ENCODE peak calls at places on chromosome 6, in four cellular contexts. T, F, L and S are unnamed samples.

GRCh38 chr6:66057034-66057433 is 350.0 kb upstream of the EYS start:
- DNase-seq in T (no peak), F (no peak), L (no peak), S (no peak)

GRCh38 chr6:43221046-43221773 is 8.1 kb downstream of the DNPH1 start:
- DNase-seq in T (no peak), F (peak; percentile 35), L (no peak), S (no peak)

GRCh38 chr6:3871511-3871910 is 22.3 kb downstream of the FAM50B start:
- DNase-seq in T (no peak), F (no peak), L (no peak), S (no peak)

GRCh38 chr6:108622601-108623335 is 62.1 kb downstream of the FOXO3 start:
- DNase-seq in T (peak; percentile 87), F (peak; percentile 80), L (peak; percentile 95), S (peak; percentile 74)

GRCh38 chr6:23262864-23263263 is 693.5 kb downstream of the HDGFL1 start:
- DNase-seq in T (no peak), F (no peak), L (no peak), S (no peak)

GRCh38 chr6:165292657-165293056 is 16.7 kb downstream of the C6orf118 start:
- DNase-seq in T (no peak), F (no peak), L (no peak), S (no peak)

GRCh38 chr6:105432797-105433196 is 29.9 kb upstream of the PREP start:
- DNase-seq in T (peak; percentile 82), F (no peak), L (peak; percentile 87), S (peak; percentile 71)

GRCh38 chr6:53744321-53744720 is 50.5 kb upstream of the LRRC1 start:
- DNase-seq in T (no peak), F (no peak), L (no peak), S (no peak)

GRCh38 chr6:106858653-106859092 is 115.9 kb downstream of the CD24 start:
- DNase-seq in T (peak; percentile 13), F (no peak), L (no peak), S (no peak)

GRCh38 chr6:78533426-78533825 is 333.9 kb upstream of the IRAK1BP1 start:
- DNase-seq in T (no peak), F (no peak), L (peak; percentile 56), S (no peak)

GRCh38 chr6:29631860-29632731 is 887 bp downstream of the GABBR1 start:
- DNase-seq in T (no peak), F (peak; percentile 91), L (peak; percentile 51), S (no peak)

GRCh38 chr6:80331522-80331921 is 225.1 kb downstream of the BCKDHB start:
- DNase-seq in T (no peak), F (no peak), L (no peak), S (no peak)

GRCh38 chr6:157711060-157711459 is 112.0 kb upstream of the SNX9 start:
- DNase-seq in T (no peak), F (no peak), L (no peak), S (no peak)

GRCh38 chr6:146149770-146150169 is 120.9 kb downstream of the GRM1 start:
- DNase-seq in T (no peak), F (no peak), L (no peak), S (no peak)

GRCh38 chr6:39416728-39417127 is 94.2 kb upstream of the KCNK16 start:
- DNase-seq in T (peak; percentile 83), F (no peak), L (peak; percentile 69), S (peak; percentile 51)

GRCh38 chr6:146312606-146313005 is 231.0 kb upstream of the RAB32 start:
- DNase-seq in T (no peak), F (no peak), L (no peak), S (no peak)

GRCh38 chr6:19312291-19312978 is 524.7 kb upstream of the ID4 start:
- DNase-seq in T (no peak), F (no peak), L (no peak), S (no peak)

GRCh38 chr6:30075094-30075986 is at the start of gene RNF39:
- DNase-seq in T (no peak), F (no peak), L (no peak), S (no peak)

GRCh38 chr6:93351222-93351621 is 68.1 kb downstream of the EPHA7 start:
- DNase-seq in T (no peak), F (no peak), L (no peak), S (no peak)

GRCh38 chr6:6712258-6712978 is 123.9 kb downstream of the LY86 start:
- DNase-seq in T (peak; percentile 66), F (no peak), L (peak; percentile 79), S (peak; percentile 68)

GRCh38 chr6:154080434-154081189 is 41.6 kb downstream of the OPRM1 start:
- DNase-seq in T (no peak), F (no peak), L (no peak), S (no peak)

GRCh38 chr6:392441-393390 is 1.2 kb downstream of the IRF4 start:
- DNase-seq in T (no peak), F (no peak), L (no peak), S (no peak)

GRCh38 chr6:75201901-75202672 is 3.8 kb downstream of the COL12A1 start:
- DNase-seq in T (no peak), F (peak; percentile 80), L (peak; percentile 55), S (no peak)

GRCh38 chr6:123415844-123416468 is 220.8 kb downstream of the TRDN start:
- DNase-seq in T (peak; percentile 3), F (no peak), L (peak; percentile 77), S (peak; percentile 44)

GRCh38 chr6:97765480-97765879 is 482.5 kb upstream of the MMS22L start:
- DNase-seq in T (no peak), F (no peak), L (peak; percentile 50), S (peak; percentile 28)

GRCh38 chr6:53546256-53546655 is 1.4 kb upstream of the GCLC start:
- DNase-seq in T (no peak), F (no peak), L (no peak), S (no peak)

GRCh38 chr6:46350714-46351113 is 140.5 kb downstream of the RCAN2 start:
- DNase-seq in T (no peak), F (no peak), L (no peak), S (no peak)

GRCh38 chr6:40960784-40961430 is 78.1 kb downstream of the UNC5CL start:
- DNase-seq in T (no peak), F (no peak), L (no peak), S (no peak)

GRCh38 chr6:170091639-170092579 is 199.0 kb downstream of the DLL1 start:
- DNase-seq in T (no peak), F (peak; percentile 58), L (no peak), S (no peak)

GRCh38 chr6:149074832-149075258 is 242.7 kb upstream of the TAB2 start:
- DNase-seq in T (no peak), F (no peak), L (no peak), S (no peak)

DNA sequence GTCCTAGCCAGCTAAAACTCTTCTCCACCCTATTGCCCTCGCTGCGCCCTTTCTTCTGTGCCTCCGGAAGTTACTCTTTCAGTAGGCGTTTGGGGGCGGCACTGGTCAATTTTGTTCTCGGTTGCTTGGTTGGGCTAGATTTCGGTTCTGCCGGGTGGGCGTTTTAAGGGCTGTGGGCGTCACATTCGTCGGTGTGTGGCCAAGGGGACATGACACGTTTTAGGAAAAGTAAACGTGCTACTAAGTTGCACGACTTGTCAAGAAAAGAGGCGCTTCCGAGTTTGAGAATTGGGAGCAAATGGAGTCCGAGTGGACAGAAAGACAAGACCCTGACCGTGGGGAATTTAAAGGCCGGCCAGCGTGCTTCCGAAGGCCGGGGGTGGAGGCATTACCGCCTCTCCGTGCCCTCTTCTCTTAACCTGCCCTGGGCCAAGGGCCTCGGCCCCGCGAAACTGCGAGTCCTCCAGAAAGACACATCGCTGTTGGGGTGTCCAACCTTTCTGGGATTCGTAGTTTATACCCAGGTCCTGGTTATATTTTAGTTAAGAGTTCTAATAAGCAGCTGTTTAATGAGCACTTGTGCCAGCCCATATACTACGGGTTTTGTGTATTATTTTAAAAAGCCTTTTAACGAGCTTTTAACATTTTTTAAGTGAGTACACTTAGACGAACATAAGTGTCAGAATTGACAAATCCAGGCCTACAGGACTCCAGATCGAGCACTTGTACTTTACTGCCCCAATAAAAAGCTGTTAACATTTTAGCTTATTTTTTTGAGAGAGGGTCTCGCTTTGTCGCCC is 664 bp upstream of the BAG6 start:
- DNase-seq in T (peak; percentile 68), F (peak; percentile 95), L (no peak), S (no peak)
- TF ChIP-seq CTCF in T (no peak), F (no peak), L (peak; percentile 32), S (no peak)

DNA sequence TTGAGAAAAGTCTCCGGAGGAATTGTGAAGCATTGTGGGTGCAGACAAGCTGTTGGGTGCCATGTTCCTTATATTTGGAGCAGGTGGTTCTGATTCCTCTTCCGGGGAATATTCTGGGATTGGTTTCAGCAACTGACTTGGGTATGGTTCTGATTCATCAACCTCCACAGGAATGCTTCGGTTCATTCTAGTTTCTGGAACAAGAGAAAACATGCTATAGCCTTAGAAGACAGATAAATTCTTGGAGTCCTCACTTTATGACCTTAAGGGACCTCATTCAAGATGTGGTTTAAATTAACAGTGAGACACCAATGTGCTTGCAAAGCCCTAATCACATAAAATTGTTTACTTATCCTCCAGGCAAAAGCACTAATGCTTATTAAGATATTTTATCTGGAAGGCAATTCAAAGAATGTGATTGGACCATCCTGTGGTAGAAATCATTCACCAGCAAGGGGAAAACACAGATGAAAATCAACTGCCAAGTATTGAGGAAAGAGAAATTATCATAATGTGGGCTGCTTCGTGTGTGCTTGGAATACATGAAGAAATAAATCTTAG is 13.7 kb downstream of the TRAF3IP2 start:
- DNase-seq in T (peak; percentile 78), F (no peak), L (no peak), S (no peak)
- H3K4me3 ChIP-seq in T (no peak overlapping the region), F (no peak overlapping the region), L (no peak overlapping the region), S (no peak overlapping the region)

DNA sequence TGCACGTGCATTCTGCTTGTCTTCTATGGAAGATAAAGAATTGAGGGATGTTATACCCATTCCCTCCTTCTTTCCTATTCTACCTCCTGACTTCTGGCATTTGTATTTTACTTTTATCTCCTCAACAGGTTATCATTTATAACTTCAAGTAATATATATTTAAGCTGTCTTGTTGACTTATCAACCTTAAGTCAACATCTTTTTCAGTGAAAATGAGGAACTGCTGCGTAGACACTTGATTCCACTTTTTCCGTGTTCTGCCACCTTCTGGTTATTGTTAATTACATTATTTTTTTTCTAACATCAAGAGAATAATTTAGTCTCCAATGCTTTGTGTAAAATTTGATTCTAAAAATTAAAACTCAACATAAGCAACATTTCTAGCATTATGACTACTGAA is 107.5 kb downstream of the PRKN start:
- DNase-seq in T (no peak), F (no peak), L (no peak), S (no peak)
- TF ChIP-seq CTCF in T (no peak), F (no peak), L (no peak), S (no peak)

DNA sequence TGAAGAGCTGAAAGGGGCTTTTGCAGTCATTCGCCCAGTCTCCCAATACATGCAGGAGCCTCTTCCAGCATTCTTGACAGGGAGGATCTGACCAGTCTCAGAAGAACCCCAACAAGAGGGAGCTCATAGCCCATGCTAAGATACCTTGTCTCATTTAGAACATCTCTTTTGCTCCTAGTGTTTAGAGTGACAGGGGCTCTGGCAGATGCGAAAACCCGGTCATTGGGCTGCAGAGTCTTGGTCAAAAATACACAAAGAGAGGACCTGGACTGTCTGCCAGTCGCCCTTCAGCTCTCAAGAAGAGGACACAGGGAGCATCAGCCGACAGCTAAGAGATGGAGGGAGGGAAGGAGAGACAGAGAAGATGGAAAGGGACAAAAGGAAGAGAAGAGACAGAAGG is 700 bp downstream of the GUCA1B start:
- DNase-seq in T (no peak), F (no peak), L (no peak), S (no peak)
- H3K4me3 ChIP-seq in T (no peak overlapping the region), F (no peak overlapping the region), L (no peak overlapping the region), S (no peak overlapping the region)